ENCODE peak calls at places on chromosome 21, in seven cellular contexts. H is foreskin fibroblast; B is astrocyte; G is esophagus muscularis mucosa; U is AG09319; A is HFF-Myc; K is stimulated activated CD4-positive, alpha-beta T cell treated with anti-CD3 and anti-CD28 coated beads, TNF-alpha, amount 100 ng/mL, for 4 hours. R is an unnamed sample.

GRCh38 chr21:42553435-42553834 is 39.8 kb downstream of the SLC37A1 start:
- DNase-seq in B (no peak), A (no peak), U (no peak), H (no peak), G (no peak), K (no peak), R (no peak)

GRCh38 chr21:46551636-46552241 is 53.1 kb downstream of the S100B start:
- DNase-seq in B (no peak), H (no peak), K (no peak), A (no peak), U (no peak), G (peak), R (no peak)

GRCh38 chr21:46172863-46173528 is 11.3 kb downstream of the SPATC1L start:
- DNase-seq in U (no peak), G (no peak), K (no peak), A (no peak), B (no peak), H (no peak), R (no peak)

GRCh38 chr21:45443595-45444181 is 38.7 kb downstream of the COL18A1 start:
- DNase-seq in K (no peak), U (no peak), B (no peak), G (no peak), A (no peak), H (no peak), R (no peak)

GRCh38 chr21:44353200-44353970 is at the start of gene TRPM2:
- DNase-seq in K (no peak), G (no peak), A (no peak), B (no peak), H (peak), U (no peak), R (no peak)

GRCh38 chr21:30268608-30269197 is 14.0 kb downstream of the KRTAP24-1 start:
- DNase-seq in A (no peak), K (no peak), U (no peak), H (no peak), B (no peak), G (no peak), R (no peak)

GRCh38 chr21:33261635-33262034 is 4.5 kb upstream of the IL10RB start:
- DNase-seq in K (no peak), G (no peak), U (no peak), A (no peak), B (peak), H (peak), R (no peak)

GRCh38 chr21:44303490-44303981 is 3.7 kb downstream of the PFKL start:
- DNase-seq in H (no peak), G (no peak), K (no peak), B (no peak), U (no peak), A (no peak), R (no peak)

GRCh38 chr21:45590246-45590725 is 48.0 kb upstream of the SLC19A1 start:
- DNase-seq in B (no peak), H (peak), K (peak), A (no peak), G (no peak), U (no peak), R (no peak)